ENCODE peak calls at places on chromosomes 4 and X, in four cellular contexts. A is left ventricle myocardium inferior, T is HCT116, K is adrenal gland. F is an unnamed sample.

GRCh38 chr4:8641256-8641655 is 48.7 kb downstream of the CPZ start:
- DNase-seq in A (peak; percentile 9), T (no peak), K (no peak), F (peak; percentile 53)

GRCh38 chr4:4334798-4335520 is 44.9 kb downstream of the ZBTB49 start:
- DNase-seq in A (peak; percentile 41), T (peak; percentile 43), K (peak; percentile 87), F (peak; percentile 80)

GRCh38 chr4:1248262-1249147 is at the start of gene CTBP1:
- DNase-seq in A (peak; percentile 79), T (peak; percentile 59), K (peak; percentile 83), F (peak; percentile 91)

GRCh38 chr4:8594097-8595038 is 1.8 kb downstream of the CPZ start:
- DNase-seq in A (no peak), T (peak; percentile 64), K (peak; percentile 76), F (no peak)

GRCh38 chr4:73421708-73422457 is 14.1 kb upstream of the AFP start:
- DNase-seq in A (no peak), T (no peak), K (no peak), F (no peak)

GRCh38 chr4:162943263-162943662 is 223.4 kb downstream of the NAF1 start:
- DNase-seq in A (no peak), T (no peak), K (no peak), F (no peak)

GRCh38 chrX:137424679-137425078 is 141.2 kb upstream of the ZIC3 start:
- DNase-seq in A (no peak), T (no peak), K (no peak), F (no peak)

GRCh38 chr4:92872604-92873003 is 568.8 kb downstream of the GRID2 start:
- DNase-seq in A (no peak), T (no peak), K (no peak), F (no peak)

GRCh38 chr4:48341776-48342558 is 638 bp downstream of the SLAIN2 start:
- DNase-seq in A (peak; percentile 57), T (no peak), K (peak; percentile 69), F (peak; percentile 83)

GRCh38 chr4:154526151-154526550 is 24.0 kb downstream of the PLRG1 start:
- DNase-seq in A (no peak), T (no peak), K (no peak), F (no peak)

GRCh38 chr4:181952478-181952877 is 290.7 kb upstream of the TENM3 start:
- DNase-seq in A (no peak), T (no peak), K (peak; percentile 70), F (no peak)

GRCh38 chr4:162498168-162498567 is 334.4 kb upstream of the FSTL5 start:
- DNase-seq in A (peak; percentile 48), T (no peak), K (no peak), F (no peak)

GRCh38 chr4:244471-244870 is 60.8 kb downstream of the ZNF732 start:
- DNase-seq in A (no peak), T (peak; percentile 12), K (peak; percentile 74), F (no peak)

GRCh38 chrX:119941336-119941735 is 2.2 kb downstream of the NKAP start:
- DNase-seq in A (no peak), T (no peak), K (no peak), F (no peak)

GRCh38 chr4:104860227-104861123 is 286.2 kb upstream of the TET2 start:
- DNase-seq in A (no peak), T (peak; percentile 76), K (peak; percentile 84), F (no peak)

GRCh38 chr4:82918091-82918490 is 17.6 kb downstream of the THAP9 start:
- DNase-seq in A (no peak), T (no peak), K (no peak), F (no peak)
- H3K27ac ChIP-seq in A (no peak overlapping the region), T (no peak overlapping the region), K (no peak overlapping the region), F (no peak overlapping the region)

DNA sequence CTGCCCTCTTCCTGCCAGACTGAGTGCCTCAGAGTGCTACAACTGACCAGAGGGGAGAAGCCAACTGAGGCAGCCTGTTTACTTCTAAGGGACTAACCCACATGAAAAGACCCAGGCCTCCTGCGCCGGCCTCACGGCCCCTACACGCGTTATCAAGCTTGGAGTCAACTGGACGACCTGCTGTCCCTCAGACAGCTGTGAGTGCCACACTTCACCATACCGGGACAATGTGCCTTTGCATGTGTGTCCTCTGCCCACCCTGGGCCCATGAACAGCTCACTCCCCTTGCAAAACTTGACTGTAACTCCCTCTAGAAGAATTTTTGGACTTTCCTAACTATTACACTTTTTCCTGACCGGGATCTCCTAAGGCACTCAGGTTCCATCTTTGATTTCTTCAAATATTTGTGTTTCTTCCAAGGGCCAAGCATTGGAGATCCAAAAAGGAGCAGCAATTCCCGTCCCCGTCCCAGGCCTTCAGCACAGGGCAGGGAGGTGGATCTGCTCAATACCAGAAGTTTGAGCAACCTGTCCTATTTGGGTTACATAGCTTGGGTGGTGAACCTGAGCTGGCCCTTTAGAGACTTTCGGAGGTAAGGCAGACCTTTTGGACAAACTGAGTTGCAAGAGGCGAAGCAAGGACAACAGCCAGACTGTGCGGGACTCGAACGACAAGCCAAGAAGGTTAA is 1.7 kb downstream of the NOP14 start:
- DNase-seq in A (no peak), T (no peak), K (no peak), F (no peak)
- H3K27ac ChIP-seq in A (no peak overlapping the region), T (peak overlapping the region; percentile 4), K (no peak overlapping the region), F (no peak overlapping the region)

DNA sequence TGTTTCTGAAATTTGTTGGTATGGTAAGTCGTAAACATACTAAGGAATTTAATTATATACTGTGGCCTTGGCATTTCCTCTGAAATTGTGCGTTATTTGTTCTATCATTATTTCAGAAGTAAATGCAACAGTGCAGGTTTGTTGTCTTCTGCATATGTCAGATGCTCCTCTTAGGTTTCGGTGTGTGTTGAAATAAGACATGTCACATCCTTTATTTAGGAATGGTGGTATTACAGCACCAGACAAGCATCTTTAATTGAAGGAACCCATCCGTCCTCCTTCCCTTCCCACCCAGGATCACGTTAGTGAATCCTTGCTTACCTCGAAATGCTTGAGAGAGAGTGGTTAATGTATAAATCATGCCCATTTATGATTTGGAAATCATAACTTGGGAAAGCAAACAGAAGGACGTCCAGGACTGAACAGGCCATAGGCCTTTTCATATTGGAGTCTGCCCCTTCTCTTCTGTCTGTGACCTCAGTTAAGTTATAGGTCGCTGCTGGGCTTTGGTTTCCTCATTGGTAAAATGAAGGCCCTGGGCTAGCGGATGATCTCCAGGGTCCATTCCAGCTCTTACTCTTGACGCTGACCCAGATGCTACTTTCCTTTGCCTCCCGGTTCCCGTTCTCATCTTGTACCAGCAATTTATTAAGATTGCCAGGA is 134.1 kb downstream of the KLHL8 start:
- DNase-seq in A (no peak), T (no peak), K (no peak), F (no peak)
- H3K27ac ChIP-seq in A (no peak overlapping the region), T (no peak overlapping the region), K (no peak overlapping the region), F (no peak overlapping the region)

GRCh38 chr4:85724801-85725548 is 250.0 kb downstream of the ARHGAP24 start:
- DNase-seq in A (no peak), T (no peak), K (no peak), F (no peak)
- H3K27ac ChIP-seq in A (peak overlapping the region; percentile 83), T (no peak overlapping the region), K (peak overlapping the region; percentile 49), F (peak overlapping the region; percentile 77)

DNA sequence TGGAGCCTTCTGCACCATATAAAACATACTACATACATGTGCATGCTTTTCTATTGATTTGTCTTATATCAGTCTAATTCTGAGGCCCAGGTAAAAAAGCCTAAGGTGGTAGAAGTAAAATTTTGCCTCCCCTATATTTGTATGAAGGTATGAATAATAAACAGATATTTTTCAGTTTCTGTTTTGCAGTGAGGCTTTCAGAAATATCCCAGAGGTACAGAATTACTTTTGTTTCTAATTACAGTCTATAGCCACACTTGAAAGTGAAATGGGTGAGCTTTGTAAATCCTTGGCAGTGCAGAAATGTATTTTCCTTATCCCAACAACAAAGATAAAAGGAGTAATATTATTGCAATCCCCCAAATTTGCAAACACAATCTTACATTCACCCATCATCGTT is 59.5 kb downstream of the DDX60 start:
- DNase-seq in A (no peak), T (no peak), K (no peak), F (no peak)
- H3K27ac ChIP-seq in A (peak overlapping the region; percentile 77), T (no peak overlapping the region), K (no peak overlapping the region), F (no peak overlapping the region)

DNA sequence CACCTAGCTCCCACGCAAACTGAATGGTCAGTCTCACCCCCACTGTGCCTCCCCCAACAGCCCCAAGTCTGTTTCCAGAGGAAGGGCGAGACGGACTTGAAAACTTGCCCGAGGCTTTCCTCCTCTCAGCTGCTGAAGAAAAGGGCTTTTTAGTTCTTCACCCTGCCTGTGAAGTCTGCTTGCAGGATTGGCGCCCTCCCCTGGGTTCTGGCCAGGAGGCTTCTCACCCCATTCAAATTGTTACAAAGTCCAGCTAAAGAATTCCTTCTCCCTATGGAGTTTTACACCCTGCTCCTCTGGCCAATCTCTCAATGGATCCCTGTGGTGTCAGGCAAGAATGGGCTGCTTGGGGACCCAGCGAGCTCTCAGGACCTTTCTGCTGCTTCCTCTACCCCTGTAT is 241.0 kb downstream of the AFF2 start:
- DNase-seq in A (no peak), T (no peak), K (no peak), F (no peak)
- H3K27ac ChIP-seq in A (no peak overlapping the region), T (no peak overlapping the region), K (no peak overlapping the region), F (no peak overlapping the region)

GRCh38 chrX:102715967-102716366 is 3.7 kb downstream of the GPRASP2 start:
- DNase-seq in A (no peak), T (no peak), K (no peak), F (no peak)

GRCh38 chrX:102714994-102715393 is 2.7 kb downstream of the GPRASP2 start:
- DNase-seq in A (no peak), T (no peak), K (peak; percentile 57), F (no peak)

GRCh38 chrX:102723456-102723855 is 2.9 kb downstream of the GPRASP3 start:
- DNase-seq in A (no peak), T (no peak), K (no peak), F (no peak)

GRCh38 chrX:102720237-102721168 is at the start of gene GPRASP3:
- DNase-seq in A (peak; percentile 76), T (no peak), K (peak; percentile 90), F (peak; percentile 87)
- H3K27ac ChIP-seq in A (peak within 1 kb of the TSS; percentile 57), T (no peak within 1 kb of the TSS), K (no peak within 1 kb of the TSS), F (no peak within 1 kb of the TSS)

GRCh38 chr4:167282171-167282864 is 48.0 kb upstream of the SPOCK3 start:
- DNase-seq in A (no peak), T (no peak), K (no peak), F (no peak)
- H3K27ac ChIP-seq in A (no peak overlapping the region), T (no peak overlapping the region), K (no peak overlapping the region), F (no peak overlapping the region)

F was measured in upper lobe of right lung.